ENCODE peak calls at places on chromosomes 6 and 20, in four cellular contexts. One of them, this sample, is unnamed.

GRCh38 chr6:167819640-167820039 is 7.1 kb upstream of the AFDN start:
- DNase-seq in endothelial cell of umbilical vein: no peak
- DNase-seq in K562: no peak
- DNase-seq in GM12878: no peak
- DNase-seq in this sample: no peak

GRCh38 chr6:90397929-90398674 is 101.5 kb upstream of the BACH2 start:
- DNase-seq in endothelial cell of umbilical vein: peak
- DNase-seq in K562: no peak
- DNase-seq in GM12878: no peak
- DNase-seq in this sample: peak

GRCh38 chr6:6856538-6857523 is 250.9 kb upstream of the RREB1 start:
- DNase-seq in endothelial cell of umbilical vein: no peak
- DNase-seq in K562: no peak
- DNase-seq in GM12878: peak
- DNase-seq in this sample: peak

GRCh38 chr6:3610896-3611295 is 140.6 kb downstream of the PXDC1 start:
- DNase-seq in endothelial cell of umbilical vein: no peak
- DNase-seq in K562: no peak
- DNase-seq in GM12878: no peak
- DNase-seq in this sample: no peak

GRCh38 chr20:46523696-46524328 is 10.5 kb upstream of the ZNF334 start:
- DNase-seq in endothelial cell of umbilical vein: peak
- DNase-seq in K562: no peak
- DNase-seq in GM12878: no peak
- DNase-seq in this sample: peak

GRCh38 chr6:144150673-144151009 is 324 bp downstream of the STX11 start:
- DNase-seq in endothelial cell of umbilical vein: peak
- DNase-seq in K562: no peak
- DNase-seq in GM12878: no peak
- DNase-seq in this sample: peak

GRCh38 chr6:40378071-40378724 is 209.0 kb downstream of the LRFN2 start:
- DNase-seq in endothelial cell of umbilical vein: no peak
- DNase-seq in K562: peak
- DNase-seq in GM12878: no peak
- DNase-seq in this sample: no peak

GRCh38 chr6:126539022-126539421 is 199.1 kb downstream of the CENPW start:
- DNase-seq in endothelial cell of umbilical vein: peak
- DNase-seq in K562: no peak
- DNase-seq in GM12878: no peak
- DNase-seq in this sample: peak

GRCh38 chr20:60054716-60055371 is 96.6 kb downstream of the CDH26 start:
- DNase-seq in endothelial cell of umbilical vein: no peak
- DNase-seq in K562: no peak
- DNase-seq in GM12878: no peak
- DNase-seq in this sample: no peak

GRCh38 chr6:41939091-41939847 is 2.3 kb downstream of the CCND3 start:
- DNase-seq in endothelial cell of umbilical vein: no peak
- DNase-seq in K562: peak
- DNase-seq in GM12878: no peak
- DNase-seq in this sample: peak

GRCh38 chr6:158959552-158959951 is 40.5 kb downstream of the RSPH3 start:
- DNase-seq in endothelial cell of umbilical vein: no peak
- DNase-seq in K562: no peak
- DNase-seq in GM12878: no peak
- DNase-seq in this sample: no peak

GRCh38 chr6:119350202-119351004 is 842 bp upstream of the MAN1A1 start:
- DNase-seq in endothelial cell of umbilical vein: peak
- DNase-seq in K562: no peak
- DNase-seq in GM12878: no peak
- DNase-seq in this sample: peak

GRCh38 chr20:62358171-62358719 is 8.9 kb downstream of the LAMA5 start:
- DNase-seq in endothelial cell of umbilical vein: peak
- DNase-seq in K562: peak
- DNase-seq in GM12878: no peak
- DNase-seq in this sample: no peak

GRCh38 chr6:15389759-15390723 is 144.2 kb downstream of the JARID2 start:
- DNase-seq in endothelial cell of umbilical vein: peak
- DNase-seq in K562: peak
- DNase-seq in GM12878: peak
- DNase-seq in this sample: peak

GRCh38 chr20:36435799-36436541 is 105.3 kb upstream of the MYL9 start:
- DNase-seq in endothelial cell of umbilical vein: peak
- DNase-seq in K562: peak
- DNase-seq in GM12878: no peak
- DNase-seq in this sample: peak

GRCh38 chr20:10519361-10520048 is 84.4 kb downstream of the SLX4IP start:
- DNase-seq in endothelial cell of umbilical vein: no peak
- DNase-seq in K562: no peak
- DNase-seq in GM12878: peak
- DNase-seq in this sample: peak

GRCh38 chr6:116444092-116444491 is 17.1 kb upstream of the CALHM6 start:
- DNase-seq in endothelial cell of umbilical vein: peak
- DNase-seq in K562: peak
- DNase-seq in GM12878: no peak
- DNase-seq in this sample: peak

GRCh38 chr6:142444388-142444787 is 142.6 kb downstream of the ADGRG6 start:
- DNase-seq in endothelial cell of umbilical vein: no peak
- DNase-seq in K562: no peak
- DNase-seq in GM12878: no peak
- DNase-seq in this sample: peak

DNA sequence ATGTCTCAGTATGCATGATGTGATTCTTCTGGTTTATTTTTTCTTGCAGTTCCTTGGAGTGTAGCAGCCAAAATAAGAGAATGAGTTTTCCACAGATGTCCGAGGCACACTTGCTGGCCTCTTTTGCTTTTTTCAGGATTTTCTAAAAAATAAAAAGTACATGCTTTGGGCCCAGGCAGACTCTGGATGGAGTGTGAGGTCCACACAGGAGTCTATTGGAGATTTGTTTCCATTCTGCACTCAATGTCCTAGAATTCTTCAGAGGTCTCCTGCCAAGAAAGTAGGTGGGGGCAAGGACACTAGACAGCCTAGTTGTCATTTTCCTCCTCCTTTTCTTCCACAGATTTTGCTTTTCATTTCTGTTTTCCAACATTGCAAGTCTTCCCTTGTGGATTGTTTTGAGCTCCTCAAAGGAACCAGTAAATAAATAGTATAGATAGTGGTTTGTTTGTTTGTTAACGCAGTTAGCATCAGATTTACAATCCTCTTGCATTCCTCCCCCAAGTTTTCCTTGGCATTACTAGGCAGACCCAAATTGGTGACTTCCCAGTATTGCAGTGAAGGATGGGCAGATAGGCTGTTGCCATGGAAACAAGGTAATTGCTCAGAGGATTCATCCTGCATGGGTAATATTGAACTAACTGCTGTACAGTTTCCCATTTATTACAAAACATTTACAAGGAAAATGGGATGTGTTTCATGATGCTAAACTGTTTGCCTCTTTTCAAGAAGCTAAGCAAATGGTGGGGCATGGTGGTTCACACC is 477.4 kb downstream of the EPM2A start:
- DNase-seq in endothelial cell of umbilical vein: no peak
- DNase-seq in K562: no peak
- DNase-seq in GM12878: no peak
- DNase-seq in this sample: no peak
- TF ChIP-seq FOS in endothelial cell of umbilical vein: no peak
- TF ChIP-seq FOS in K562: no peak
- TF ChIP-seq FOS in GM12878: no peak
- TF ChIP-seq FOS in this sample: no peak

DNA sequence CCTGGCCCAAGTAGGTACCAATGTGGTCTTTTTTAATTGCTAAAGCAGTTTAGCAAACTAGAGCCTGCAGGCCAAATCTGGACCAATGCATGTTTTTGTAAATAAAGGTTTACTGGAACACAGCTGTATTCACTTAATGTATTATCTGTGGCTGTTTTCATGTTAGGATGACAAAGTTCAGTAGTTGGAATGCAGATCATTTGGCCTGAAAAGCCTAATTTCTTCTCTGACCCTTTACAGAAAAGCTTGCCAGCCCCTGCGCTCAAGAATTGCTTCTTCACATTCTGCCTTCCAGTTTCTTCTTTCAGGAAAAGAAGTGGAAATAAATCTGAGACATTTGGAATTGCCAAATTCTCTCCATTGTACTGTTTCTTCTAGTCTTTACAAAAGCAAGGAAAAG is 90.0 kb upstream of the MC3R start:
- DNase-seq in endothelial cell of umbilical vein: no peak
- DNase-seq in K562: no peak
- DNase-seq in GM12878: no peak
- DNase-seq in this sample: no peak
- H3K4me3 ChIP-seq in endothelial cell of umbilical vein: no peak
- H3K4me3 ChIP-seq in K562: no peak
- H3K4me3 ChIP-seq in GM12878: no peak
- H3K4me3 ChIP-seq in this sample: no peak

GRCh38 chr6:107561325-107561724 is 71.4 kb downstream of the SOBP start:
- DNase-seq in endothelial cell of umbilical vein: no peak
- DNase-seq in K562: no peak
- DNase-seq in GM12878: no peak
- DNase-seq in this sample: no peak
- TF ChIP-seq FOS in endothelial cell of umbilical vein: no peak
- TF ChIP-seq FOS in K562: no peak
- TF ChIP-seq FOS in GM12878: no peak
- TF ChIP-seq FOS in this sample: no peak

DNA sequence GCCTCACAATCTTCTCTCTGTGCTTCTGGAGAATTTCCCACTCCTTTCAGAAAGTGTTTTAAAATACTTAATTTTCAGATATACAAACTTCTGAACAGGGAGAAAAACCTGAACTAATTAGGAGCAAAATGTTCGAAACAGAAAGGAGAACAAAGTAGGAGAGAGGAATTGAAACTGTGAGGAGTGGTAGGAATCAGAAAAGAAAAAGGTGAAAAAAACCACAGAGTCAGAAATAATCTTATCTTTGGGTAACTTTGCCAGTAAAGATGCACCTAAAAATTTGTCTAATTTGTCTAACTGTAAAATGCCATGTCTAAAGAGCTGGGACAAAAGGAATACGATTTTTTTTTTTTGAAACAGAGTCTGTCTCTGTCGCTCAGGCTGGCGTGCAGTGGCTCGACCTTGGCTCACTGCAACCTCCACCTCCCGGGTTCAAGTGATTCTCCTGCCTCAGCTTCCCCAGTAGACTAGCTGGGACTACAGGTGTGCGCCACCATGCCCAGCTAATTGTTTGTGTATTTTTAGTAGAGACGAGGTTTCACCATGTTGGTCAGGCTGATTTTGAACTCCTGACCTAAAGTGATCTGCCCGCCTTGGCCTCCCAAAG is 4.7 kb upstream of the RIPOR2 start:
- DNase-seq in endothelial cell of umbilical vein: no peak
- DNase-seq in K562: no peak
- DNase-seq in GM12878: no peak
- DNase-seq in this sample: no peak
- H3K4me3 ChIP-seq in endothelial cell of umbilical vein: no peak
- H3K4me3 ChIP-seq in K562: no peak
- H3K4me3 ChIP-seq in GM12878: peak
- H3K4me3 ChIP-seq in this sample: no peak

DNA sequence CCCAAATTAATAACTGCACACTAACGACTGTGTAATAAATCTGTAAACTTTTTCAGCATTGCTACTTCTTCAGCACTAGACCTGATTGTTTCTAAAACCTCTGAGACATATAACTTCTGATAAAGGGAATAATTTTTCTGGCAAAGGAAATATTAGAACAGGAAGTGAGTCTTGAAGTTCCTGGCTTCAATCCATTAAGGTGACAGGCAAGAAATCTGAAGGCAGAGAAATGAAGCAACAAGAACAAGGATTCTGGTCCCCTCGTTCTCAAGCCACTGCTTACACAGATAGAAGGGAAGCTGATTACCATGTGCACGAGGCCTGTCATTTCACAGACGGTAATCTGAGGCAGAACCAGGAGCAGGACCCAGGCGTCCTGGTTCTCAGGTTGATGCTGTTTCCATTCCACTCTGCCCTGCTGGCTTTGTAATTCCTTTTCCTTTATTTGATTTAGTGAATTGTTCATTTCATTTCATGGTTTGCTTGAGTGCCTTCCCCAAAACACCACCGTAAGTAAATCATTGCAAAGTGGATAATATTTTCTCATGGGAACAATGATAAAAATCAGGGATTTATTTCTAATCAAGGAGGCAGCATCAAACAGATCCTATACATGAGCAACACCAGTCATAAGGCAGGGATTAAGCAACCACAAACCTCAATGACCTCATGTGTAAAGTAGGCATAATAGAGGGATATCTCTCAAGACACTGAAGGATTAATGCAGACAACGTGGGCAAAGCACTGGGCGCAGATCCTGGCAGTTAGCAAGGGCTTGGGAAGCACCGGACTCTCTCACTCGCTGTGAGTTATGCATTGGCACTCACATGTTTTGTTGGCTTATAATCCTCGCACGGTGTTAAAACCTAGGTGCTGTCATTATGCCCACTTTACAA is 229.6 kb upstream of the FOXQ1 start:
- DNase-seq in endothelial cell of umbilical vein: peak
- DNase-seq in K562: no peak
- DNase-seq in GM12878: no peak
- DNase-seq in this sample: peak
- TF ChIP-seq FOS in endothelial cell of umbilical vein: no peak
- TF ChIP-seq FOS in K562: no peak
- TF ChIP-seq FOS in GM12878: no peak
- TF ChIP-seq FOS in this sample: no peak

DNA sequence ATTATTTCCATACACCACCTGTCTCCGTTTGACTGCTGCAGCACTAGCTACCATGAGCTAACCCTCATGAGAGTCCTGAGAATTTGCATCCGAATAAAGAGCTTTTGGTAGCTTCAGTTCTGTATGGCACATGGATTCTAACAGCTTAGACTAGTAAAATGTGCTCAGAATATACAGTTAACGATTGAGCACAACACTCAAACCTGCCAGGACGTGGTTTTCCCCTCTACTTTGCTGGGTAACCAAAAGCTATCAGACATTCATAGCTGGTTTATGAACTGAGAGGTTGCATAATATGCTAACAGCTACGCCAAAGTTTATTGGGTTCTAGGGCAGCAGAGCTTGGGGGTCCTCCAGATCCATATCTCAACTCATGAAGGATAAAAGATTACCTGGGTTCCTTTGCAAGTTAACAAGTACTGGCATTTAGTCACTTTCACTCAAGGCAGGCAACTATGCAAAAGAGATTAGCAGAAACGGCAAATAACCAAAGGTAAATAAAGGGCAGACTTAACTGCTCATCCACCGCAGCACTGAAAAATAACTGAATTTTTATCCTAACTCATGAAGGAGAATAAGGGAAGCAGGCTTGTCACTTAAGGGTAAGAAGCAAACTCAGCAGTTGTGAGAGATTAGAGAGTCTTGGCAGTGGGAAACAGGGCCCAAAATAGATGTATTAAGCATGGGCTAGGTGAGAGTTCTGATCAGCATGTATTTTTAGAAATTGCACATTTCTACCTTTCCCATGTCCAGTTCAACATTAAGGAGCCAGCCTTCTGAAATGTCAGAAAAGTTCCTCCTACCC is 29.4 kb downstream of the NUDT3 start:
- DNase-seq in endothelial cell of umbilical vein: no peak
- DNase-seq in K562: no peak
- DNase-seq in GM12878: peak
- DNase-seq in this sample: no peak
- H3K4me3 ChIP-seq in endothelial cell of umbilical vein: no peak
- H3K4me3 ChIP-seq in K562: no peak
- H3K4me3 ChIP-seq in GM12878: peak
- H3K4me3 ChIP-seq in this sample: no peak

GRCh38 chr20:55777641-55778040 is 227.7 kb downstream of the CBLN4 start:
- DNase-seq in endothelial cell of umbilical vein: no peak
- DNase-seq in K562: no peak
- DNase-seq in GM12878: no peak
- DNase-seq in this sample: no peak

GRCh38 chr20:55782861-55783260 is 222.5 kb downstream of the CBLN4 start:
- DNase-seq in endothelial cell of umbilical vein: no peak
- DNase-seq in K562: no peak
- DNase-seq in GM12878: no peak
- DNase-seq in this sample: no peak
- TF ChIP-seq FOS in endothelial cell of umbilical vein: no peak
- TF ChIP-seq FOS in K562: no peak
- TF ChIP-seq FOS in GM12878: no peak
- TF ChIP-seq FOS in this sample: no peak

This sample was measured in IMR-90.